ENCODE peak calls at places on chromosome 4, in four cellular contexts. Y is activated CD4-positive, alpha-beta T cell treated with anti-CD3 and anti-CD28 coated beads for 1 hour; I is dermis blood vessel endothelial cell; P is HS-27A. X is an unnamed sample.

GRCh38 chr4:110184124-110184790 is 14.2 kb downstream of the ELOVL6 start:
- DNase-seq in Y (no peak), I (peak; percentile 42), P (no peak), X (peak; percentile 19)

GRCh38 chr4:80446664-80447063 is 111.1 kb downstream of the CFAP299 start:
- DNase-seq in Y (no peak), I (no peak), P (no peak), X (peak; percentile 58)

GRCh38 chr4:763191-763810 is 57.7 kb downstream of the PCGF3 start:
- DNase-seq in Y (no peak), I (no peak), P (no peak), X (no peak)

GRCh38 chr4:138909605-138910004 is 106.0 kb upstream of the NOCT start:
- DNase-seq in Y (no peak), I (no peak), P (no peak), X (no peak)

GRCh38 chr4:53490965-53491622 is 100.2 kb downstream of the LNX1 start:
- DNase-seq in Y (no peak), I (peak; percentile 83), P (no peak), X (peak; percentile 78)

GRCh38 chr4:37068580-37068979 is 176.0 kb upstream of the NWD2 start:
- DNase-seq in Y (no peak), I (no peak), P (no peak), X (no peak)

GRCh38 chr4:185108669-185109068 is 34.4 kb upstream of the SLC25A4 start:
- DNase-seq in Y (no peak), I (no peak), P (no peak), X (no peak)

GRCh38 chr4:182975806-182976205 is 58.6 kb upstream of the DCTD start:
- DNase-seq in Y (no peak), I (peak; percentile 92), P (peak; percentile 31), X (peak; percentile 93)

GRCh38 chr4:7763788-7764187 is 175.9 kb downstream of the AFAP1 start:
- DNase-seq in Y (no peak), I (peak; percentile 66), P (no peak), X (peak; percentile 60)

GRCh38 chr4:140296871-140297570 is 76.4 kb upstream of the SCOC start:
- DNase-seq in Y (no peak), I (peak; percentile 23), P (no peak), X (peak; percentile 74)